ENCODE peak calls at places on chromosomes 7 and 10, in nine cellular contexts. One of them, this sample, is unnamed.

GRCh38 chr7:44286618-44287487 is 38.5 kb downstream of the CAMK2B start:
- DNase-seq in upper lobe of right lung: peak; percentile 60
- DNase-seq in brain microvascular endothelial cell: no peak
- DNase-seq in A549: no peak
- DNase-seq in ovary: peak; percentile 15
- DNase-seq in esophagus squamous epithelium: no peak
- DNase-seq in lower lobe of right lung: peak; percentile 34
- DNase-seq in cardiac muscle cell: no peak
- DNase-seq in lung: no peak
- DNase-seq in this sample: no peak

GRCh38 chr7:6376820-6377219 is 70.9 kb downstream of the DAGLB start:
- DNase-seq in upper lobe of right lung: no peak
- DNase-seq in brain microvascular endothelial cell: no peak
- DNase-seq in A549: no peak
- DNase-seq in ovary: no peak
- DNase-seq in esophagus squamous epithelium: no peak
- DNase-seq in lower lobe of right lung: no peak
- DNase-seq in cardiac muscle cell: no peak
- DNase-seq in lung: no peak
- DNase-seq in this sample: no peak

GRCh38 chr10:43204943-43205671 is 61.8 kb downstream of the RASGEF1A start:
- DNase-seq in upper lobe of right lung: peak; percentile 78
- DNase-seq in brain microvascular endothelial cell: peak; percentile 48
- DNase-seq in A549: peak; percentile 81
- DNase-seq in ovary: peak; percentile 19
- DNase-seq in esophagus squamous epithelium: no peak
- DNase-seq in lower lobe of right lung: peak; percentile 70
- DNase-seq in cardiac muscle cell: peak; percentile 68
- DNase-seq in lung: no peak
- DNase-seq in this sample: peak; percentile 64

GRCh38 chr10:114401195-114401741 is 3.0 kb downstream of the AFAP1L2 start:
- DNase-seq in upper lobe of right lung: no peak
- DNase-seq in brain microvascular endothelial cell: peak; percentile 58
- DNase-seq in A549: no peak
- DNase-seq in ovary: peak; percentile 83
- DNase-seq in esophagus squamous epithelium: no peak
- DNase-seq in lower lobe of right lung: no peak
- DNase-seq in cardiac muscle cell: peak; percentile 87
- DNase-seq in lung: peak; percentile 59
- DNase-seq in this sample: no peak

GRCh38 chr7:2838873-2839578 is 5.1 kb downstream of the GNA12 start:
- DNase-seq in upper lobe of right lung: no peak
- DNase-seq in brain microvascular endothelial cell: no peak
- DNase-seq in A549: no peak
- DNase-seq in ovary: no peak
- DNase-seq in esophagus squamous epithelium: no peak
- DNase-seq in lower lobe of right lung: no peak
- DNase-seq in cardiac muscle cell: peak; percentile 40
- DNase-seq in lung: no peak
- DNase-seq in this sample: no peak

GRCh38 chr7:47846117-47846836 is 102.0 kb downstream of the PKD1L1 start:
- DNase-seq in upper lobe of right lung: no peak
- DNase-seq in brain microvascular endothelial cell: peak; percentile 22
- DNase-seq in A549: peak; percentile 52
- DNase-seq in ovary: no peak
- DNase-seq in esophagus squamous epithelium: no peak
- DNase-seq in lower lobe of right lung: no peak
- DNase-seq in cardiac muscle cell: peak; percentile 21
- DNase-seq in lung: peak; percentile 20
- DNase-seq in this sample: peak; percentile 73

GRCh38 chr7:47893238-47893637 is 55.0 kb downstream of the PKD1L1 start:
- DNase-seq in upper lobe of right lung: no peak
- DNase-seq in brain microvascular endothelial cell: no peak
- DNase-seq in A549: peak; percentile 22
- DNase-seq in ovary: no peak
- DNase-seq in esophagus squamous epithelium: no peak
- DNase-seq in lower lobe of right lung: no peak
- DNase-seq in cardiac muscle cell: no peak
- DNase-seq in lung: peak; percentile 28
- DNase-seq in this sample: no peak

GRCh38 chr10:77680065-77680464 is 42.5 kb upstream of the KCNMA1 start:
- DNase-seq in upper lobe of right lung: no peak
- DNase-seq in brain microvascular endothelial cell: no peak
- DNase-seq in A549: no peak
- DNase-seq in ovary: no peak
- DNase-seq in esophagus squamous epithelium: no peak
- DNase-seq in lower lobe of right lung: no peak
- DNase-seq in cardiac muscle cell: no peak
- DNase-seq in lung: no peak
- DNase-seq in this sample: no peak

GRCh38 chr7:77416621-77417371 is 647 bp upstream of the GSAP start:
- DNase-seq in upper lobe of right lung: no peak
- DNase-seq in brain microvascular endothelial cell: no peak
- DNase-seq in A549: peak; percentile 59
- DNase-seq in ovary: no peak
- DNase-seq in esophagus squamous epithelium: no peak
- DNase-seq in lower lobe of right lung: no peak
- DNase-seq in cardiac muscle cell: no peak
- DNase-seq in lung: no peak
- DNase-seq in this sample: no peak

GRCh38 chr7:77417801-77418200 is 1.7 kb upstream of the GSAP start:
- DNase-seq in upper lobe of right lung: no peak
- DNase-seq in brain microvascular endothelial cell: no peak
- DNase-seq in A549: no peak
- DNase-seq in ovary: no peak
- DNase-seq in esophagus squamous epithelium: no peak
- DNase-seq in lower lobe of right lung: no peak
- DNase-seq in cardiac muscle cell: no peak
- DNase-seq in lung: no peak
- DNase-seq in this sample: no peak

GRCh38 chr7:77413861-77414424 is 2.2 kb downstream of the GSAP start:
- DNase-seq in upper lobe of right lung: no peak
- DNase-seq in brain microvascular endothelial cell: no peak
- DNase-seq in A549: no peak
- DNase-seq in ovary: no peak
- DNase-seq in esophagus squamous epithelium: no peak
- DNase-seq in lower lobe of right lung: no peak
- DNase-seq in cardiac muscle cell: peak; percentile 44
- DNase-seq in lung: no peak
- DNase-seq in this sample: peak; percentile 65

GRCh38 chr7:77415474-77415821 is 701 bp downstream of the GSAP start:
- DNase-seq in upper lobe of right lung: peak; percentile 72
- DNase-seq in brain microvascular endothelial cell: no peak
- DNase-seq in A549: no peak
- DNase-seq in ovary: no peak
- DNase-seq in esophagus squamous epithelium: no peak
- DNase-seq in lower lobe of right lung: peak; percentile 57
- DNase-seq in cardiac muscle cell: no peak
- DNase-seq in lung: no peak
- DNase-seq in this sample: no peak

GRCh38 chr7:77415822-77416620 is at the start of gene GSAP:
- DNase-seq in upper lobe of right lung: peak; percentile 92
- DNase-seq in brain microvascular endothelial cell: no peak
- DNase-seq in A549: peak; percentile 31
- DNase-seq in ovary: peak; percentile 56
- DNase-seq in esophagus squamous epithelium: no peak
- DNase-seq in lower lobe of right lung: peak; percentile 86
- DNase-seq in cardiac muscle cell: peak; percentile 35
- DNase-seq in lung: peak; percentile 75
- DNase-seq in this sample: peak; percentile 30
- TF ChIP-seq CTCF in upper lobe of right lung: no peak
- TF ChIP-seq CTCF in brain microvascular endothelial cell: no peak
- TF ChIP-seq CTCF in A549: no peak
- TF ChIP-seq CTCF in ovary: no peak
- TF ChIP-seq CTCF in esophagus squamous epithelium: no peak
- TF ChIP-seq CTCF in lower lobe of right lung: no peak
- TF ChIP-seq CTCF in cardiac muscle cell: no peak
- TF ChIP-seq CTCF in lung: no peak
- TF ChIP-seq CTCF in this sample: no peak

DNA sequence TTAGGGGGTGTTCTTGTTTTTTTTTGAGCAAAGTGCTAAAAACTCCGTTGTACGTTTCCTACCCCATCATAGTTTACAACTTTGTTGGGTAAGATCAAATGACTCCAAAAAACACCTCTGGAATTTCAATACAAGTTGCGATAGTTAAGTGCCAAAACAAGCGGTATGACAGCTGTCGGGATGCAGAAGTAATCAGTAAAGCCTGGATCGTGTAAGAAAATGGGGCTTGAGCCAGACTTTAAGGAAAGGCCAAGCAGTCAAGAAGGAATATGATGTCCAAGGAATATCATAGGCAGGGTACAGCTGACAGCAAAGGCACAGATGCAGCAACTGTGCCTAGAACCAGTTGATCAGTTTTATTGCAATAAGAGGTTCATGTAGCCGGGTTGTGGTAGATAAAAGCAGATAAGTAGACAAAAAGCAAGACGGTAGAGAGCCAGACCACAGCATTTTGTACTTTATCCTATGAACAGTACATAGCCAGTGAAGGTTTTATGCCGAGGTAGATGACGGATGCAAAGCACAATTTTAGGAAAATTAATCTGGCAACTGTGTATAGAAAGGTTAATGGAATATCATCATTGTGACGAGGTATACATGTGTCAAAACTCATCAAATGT is 45.5 kb downstream of the UBE2H start:
- DNase-seq in upper lobe of right lung: no peak
- DNase-seq in brain microvascular endothelial cell: no peak
- DNase-seq in A549: no peak
- DNase-seq in ovary: no peak
- DNase-seq in esophagus squamous epithelium: no peak
- DNase-seq in lower lobe of right lung: no peak
- DNase-seq in cardiac muscle cell: peak; percentile 47
- DNase-seq in lung: no peak
- DNase-seq in this sample: peak; percentile 39
- H3K4me3 ChIP-seq in upper lobe of right lung: no peak overlapping the region
- H3K4me3 ChIP-seq in brain microvascular endothelial cell: no peak overlapping the region
- H3K4me3 ChIP-seq in A549: no peak overlapping the region
- H3K4me3 ChIP-seq in ovary: no peak overlapping the region
- H3K4me3 ChIP-seq in esophagus squamous epithelium: no peak overlapping the region
- H3K4me3 ChIP-seq in lower lobe of right lung: no peak overlapping the region
- H3K4me3 ChIP-seq in cardiac muscle cell: no peak overlapping the region
- H3K4me3 ChIP-seq in lung: no peak overlapping the region
- H3K4me3 ChIP-seq in this sample: no peak overlapping the region

GRCh38 chr10:79053081-79053434 is 15.7 kb upstream of the ZMIZ1 start:
- DNase-seq in upper lobe of right lung: no peak
- DNase-seq in brain microvascular endothelial cell: no peak
- DNase-seq in A549: no peak
- DNase-seq in ovary: peak; percentile 7
- DNase-seq in esophagus squamous epithelium: no peak
- DNase-seq in lower lobe of right lung: no peak
- DNase-seq in cardiac muscle cell: no peak
- DNase-seq in lung: no peak
- DNase-seq in this sample: no peak

GRCh38 chr10:79050896-79051555 is 17.7 kb upstream of the ZMIZ1 start:
- DNase-seq in upper lobe of right lung: peak; percentile 56
- DNase-seq in brain microvascular endothelial cell: no peak
- DNase-seq in A549: no peak
- DNase-seq in ovary: peak; percentile 4
- DNase-seq in esophagus squamous epithelium: no peak
- DNase-seq in lower lobe of right lung: peak; percentile 42
- DNase-seq in cardiac muscle cell: peak; percentile 54
- DNase-seq in lung: no peak
- DNase-seq in this sample: peak; percentile 72

GRCh38 chr10:79053481-79054202 is 15.1 kb upstream of the ZMIZ1 start:
- DNase-seq in upper lobe of right lung: peak; percentile 33
- DNase-seq in brain microvascular endothelial cell: no peak
- DNase-seq in A549: no peak
- DNase-seq in ovary: peak; percentile 10
- DNase-seq in esophagus squamous epithelium: no peak
- DNase-seq in lower lobe of right lung: peak; percentile 30
- DNase-seq in cardiac muscle cell: no peak
- DNase-seq in lung: no peak
- DNase-seq in this sample: no peak

GRCh38 chr10:79051766-79052165 is 17.0 kb upstream of the ZMIZ1 start:
- DNase-seq in upper lobe of right lung: peak; percentile 54
- DNase-seq in brain microvascular endothelial cell: no peak
- DNase-seq in A549: no peak
- DNase-seq in ovary: peak; percentile 7
- DNase-seq in esophagus squamous epithelium: no peak
- DNase-seq in lower lobe of right lung: peak; percentile 33
- DNase-seq in cardiac muscle cell: no peak
- DNase-seq in lung: no peak
- DNase-seq in this sample: no peak

DNA sequence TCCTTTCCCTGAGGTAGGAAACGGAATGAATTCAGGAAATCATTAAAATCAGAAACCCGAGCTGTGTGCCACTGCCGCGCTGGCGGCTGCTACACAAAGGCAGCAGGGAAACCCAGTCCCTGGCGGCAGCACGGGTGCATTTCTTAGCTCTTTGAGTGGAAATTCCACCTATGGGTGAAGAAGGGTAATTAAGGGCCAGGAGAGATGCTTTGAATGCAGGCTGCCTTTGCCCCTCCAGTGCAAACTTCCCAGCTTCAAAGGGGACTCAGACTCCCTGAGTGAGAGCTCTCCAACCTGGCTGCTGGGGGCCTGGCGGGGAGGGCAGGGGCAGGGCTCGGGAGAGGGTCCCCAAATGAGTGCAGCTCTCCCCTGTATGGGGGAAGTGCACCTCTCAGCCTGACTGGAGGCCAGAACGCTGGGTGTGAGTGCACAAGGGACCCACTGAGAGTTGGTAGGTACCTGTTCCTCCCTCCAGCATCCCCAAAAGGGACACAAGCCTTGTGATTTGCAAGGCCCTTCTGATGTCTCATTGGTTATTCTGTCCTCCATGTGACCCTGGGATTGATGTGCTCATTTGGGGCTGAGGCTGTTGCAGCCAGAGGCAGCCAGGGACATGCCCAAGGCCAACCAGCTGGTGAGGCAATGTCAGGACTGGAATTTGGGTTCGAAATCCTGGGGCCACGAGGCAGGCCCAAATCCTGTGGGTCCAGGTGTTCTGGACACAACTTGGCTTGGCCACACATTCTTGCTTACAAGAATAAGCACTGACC is 16.3 kb upstream of the ZMIZ1 start:
- DNase-seq in upper lobe of right lung: peak; percentile 68
- DNase-seq in brain microvascular endothelial cell: no peak
- DNase-seq in A549: peak; percentile 36
- DNase-seq in ovary: peak; percentile 8
- DNase-seq in esophagus squamous epithelium: no peak
- DNase-seq in lower lobe of right lung: peak; percentile 53
- DNase-seq in cardiac muscle cell: peak; percentile 22
- DNase-seq in lung: no peak
- DNase-seq in this sample: peak; percentile 17
- TF ChIP-seq CTCF in upper lobe of right lung: peak; percentile 40
- TF ChIP-seq CTCF in brain microvascular endothelial cell: peak; percentile 68
- TF ChIP-seq CTCF in A549: no peak
- TF ChIP-seq CTCF in ovary: no peak
- TF ChIP-seq CTCF in esophagus squamous epithelium: peak; percentile 36
- TF ChIP-seq CTCF in lower lobe of right lung: no peak
- TF ChIP-seq CTCF in cardiac muscle cell: peak; percentile 7
- TF ChIP-seq CTCF in lung: peak; percentile 23
- TF ChIP-seq CTCF in this sample: peak; percentile 6

GRCh38 chr7:102432476-102433318 is 678 bp upstream of the ORAI2 start:
- DNase-seq in upper lobe of right lung: no peak
- DNase-seq in brain microvascular endothelial cell: no peak
- DNase-seq in A549: no peak
- DNase-seq in ovary: no peak
- DNase-seq in esophagus squamous epithelium: no peak
- DNase-seq in lower lobe of right lung: no peak
- DNase-seq in cardiac muscle cell: no peak
- DNase-seq in lung: no peak
- DNase-seq in this sample: no peak

GRCh38 chr7:102429141-102429904 is 4.1 kb upstream of the ORAI2 start:
- DNase-seq in upper lobe of right lung: no peak
- DNase-seq in brain microvascular endothelial cell: no peak
- DNase-seq in A549: no peak
- DNase-seq in ovary: no peak
- DNase-seq in esophagus squamous epithelium: no peak
- DNase-seq in lower lobe of right lung: no peak
- DNase-seq in cardiac muscle cell: no peak
- DNase-seq in lung: no peak
- DNase-seq in this sample: no peak

GRCh38 chr7:102434039-102434481 is 685 bp downstream of the ORAI2 start:
- DNase-seq in upper lobe of right lung: no peak
- DNase-seq in brain microvascular endothelial cell: no peak
- DNase-seq in A549: no peak
- DNase-seq in ovary: peak; percentile 47
- DNase-seq in esophagus squamous epithelium: no peak
- DNase-seq in lower lobe of right lung: no peak
- DNase-seq in cardiac muscle cell: peak; percentile 50
- DNase-seq in lung: no peak
- DNase-seq in this sample: peak; percentile 44

GRCh38 chr7:102433319-102434038 is at the start of gene ORAI2:
- DNase-seq in upper lobe of right lung: peak; percentile 91
- DNase-seq in brain microvascular endothelial cell: peak; percentile 39
- DNase-seq in A549: peak; percentile 51
- DNase-seq in ovary: peak; percentile 90
- DNase-seq in esophagus squamous epithelium: peak; percentile 16
- DNase-seq in lower lobe of right lung: peak; percentile 89
- DNase-seq in cardiac muscle cell: peak; percentile 77
- DNase-seq in lung: peak; percentile 77
- DNase-seq in this sample: peak; percentile 57

GRCh38 chr7:102431617-102432298 is 1.6 kb upstream of the ORAI2 start:
- DNase-seq in upper lobe of right lung: no peak
- DNase-seq in brain microvascular endothelial cell: no peak
- DNase-seq in A549: peak; percentile 50
- DNase-seq in ovary: no peak
- DNase-seq in esophagus squamous epithelium: no peak
- DNase-seq in lower lobe of right lung: no peak
- DNase-seq in cardiac muscle cell: no peak
- DNase-seq in lung: no peak
- DNase-seq in this sample: no peak
- H3K4me3 ChIP-seq in upper lobe of right lung: no peak overlapping the region
- H3K4me3 ChIP-seq in brain microvascular endothelial cell: no peak overlapping the region
- H3K4me3 ChIP-seq in A549: no peak overlapping the region
- H3K4me3 ChIP-seq in ovary: no peak overlapping the region
- H3K4me3 ChIP-seq in esophagus squamous epithelium: no peak overlapping the region
- H3K4me3 ChIP-seq in lower lobe of right lung: no peak overlapping the region
- H3K4me3 ChIP-seq in cardiac muscle cell: no peak overlapping the region
- H3K4me3 ChIP-seq in lung: no peak overlapping the region
- H3K4me3 ChIP-seq in this sample: no peak overlapping the region

This sample was measured in cardiac fibroblast.